ENCODE peak calls at places on chromosomes 5 and 9, in six cellular contexts. F, T, M, I, N and L are unnamed samples. For H3K27me3, the result is how much of the 10 kb centered on the place peaks cover.

GRCh38 chr9:19976226-19976625 is 187.4 kb upstream of the SLC24A2 start:
- DNase-seq in T (no peak), I (no peak), M (no peak), N (no peak), F (no peak), L (no peak)

GRCh38 chr5:170486366-170486765 is 17.5 kb upstream of the KCNIP1 start:
- DNase-seq in M (no peak), N (no peak), F (no peak), I (no peak), T (no peak), L (no peak)

GRCh38 chr5:64149268-64149667 is 16.4 kb upstream of the RNF180 start:
- DNase-seq in F (no peak), T (no peak), I (no peak), M (no peak), N (no peak), L (no peak)

GRCh38 chr9:135073081-135073740 is 14.3 kb upstream of the OLFM1 start:
- DNase-seq in F (no peak), N (no peak), M (no peak), T (no peak), I (no peak), L (no peak)

GRCh38 chr9:2313512-2313911 is 298.4 kb downstream of the SMARCA2 start:
- DNase-seq in N (no peak), T (no peak), I (no peak), M (no peak), F (no peak), L (no peak)

GRCh38 chr5:176391999-176392398 is 3.4 kb downstream of the HIGD2A start:
- DNase-seq in N (no peak), M (no peak), T (no peak), F (no peak), I (no peak), L (no peak)

GRCh38 chr9:98255064-98255577 is 328 bp downstream of the TBC1D2 start:
- DNase-seq in M (peak), F (peak), T (peak), I (peak), N (no peak), L (no peak)

GRCh38 chr5:54492196-54492595 is 25.4 kb upstream of the SNX18 start:
- DNase-seq in I (no peak), M (no peak), F (no peak), T (no peak), N (no peak), L (no peak)

GRCh38 chr5:57338849-57339340 is 143.7 kb downstream of the ACTBL2 start:
- DNase-seq in F (no peak), T (no peak), N (no peak), M (no peak), I (no peak), L (no peak)
- TF ChIP-seq POLR2A in F (no peak), T (no peak), N (no peak), M (no peak), I (no peak), L (no peak)

GRCh38 chr5:93601433-93602175 is 18.6 kb downstream of the NR2F1 start:
- DNase-seq in I (no peak), T (no peak), M (no peak), F (peak), N (no peak), L (no peak)
- H3K27me3 ChIP-seq in I (half or more), T (under half), M (under half), F (under half), N (under half), L (half or more)

GRCh38 chr9:110126986-110127864 is 80.7 kb downstream of the C9orf152 start:
- DNase-seq in F (peak), I (no peak), N (peak), T (peak), M (peak), L (peak)
- TF ChIP-seq POLR2A in F (no peak), I (no peak), N (no peak), T (no peak), M (no peak), L (no peak)

GRCh38 chr5:128637031-128637430 is 99.0 kb upstream of the FBN2 start:
- DNase-seq in T (no peak), F (peak), I (no peak), M (no peak), N (no peak), L (no peak)
- H3K27me3 ChIP-seq in T (under half), F (under half), I (under half), M (under half), N (under half), L (under half)

DNA sequence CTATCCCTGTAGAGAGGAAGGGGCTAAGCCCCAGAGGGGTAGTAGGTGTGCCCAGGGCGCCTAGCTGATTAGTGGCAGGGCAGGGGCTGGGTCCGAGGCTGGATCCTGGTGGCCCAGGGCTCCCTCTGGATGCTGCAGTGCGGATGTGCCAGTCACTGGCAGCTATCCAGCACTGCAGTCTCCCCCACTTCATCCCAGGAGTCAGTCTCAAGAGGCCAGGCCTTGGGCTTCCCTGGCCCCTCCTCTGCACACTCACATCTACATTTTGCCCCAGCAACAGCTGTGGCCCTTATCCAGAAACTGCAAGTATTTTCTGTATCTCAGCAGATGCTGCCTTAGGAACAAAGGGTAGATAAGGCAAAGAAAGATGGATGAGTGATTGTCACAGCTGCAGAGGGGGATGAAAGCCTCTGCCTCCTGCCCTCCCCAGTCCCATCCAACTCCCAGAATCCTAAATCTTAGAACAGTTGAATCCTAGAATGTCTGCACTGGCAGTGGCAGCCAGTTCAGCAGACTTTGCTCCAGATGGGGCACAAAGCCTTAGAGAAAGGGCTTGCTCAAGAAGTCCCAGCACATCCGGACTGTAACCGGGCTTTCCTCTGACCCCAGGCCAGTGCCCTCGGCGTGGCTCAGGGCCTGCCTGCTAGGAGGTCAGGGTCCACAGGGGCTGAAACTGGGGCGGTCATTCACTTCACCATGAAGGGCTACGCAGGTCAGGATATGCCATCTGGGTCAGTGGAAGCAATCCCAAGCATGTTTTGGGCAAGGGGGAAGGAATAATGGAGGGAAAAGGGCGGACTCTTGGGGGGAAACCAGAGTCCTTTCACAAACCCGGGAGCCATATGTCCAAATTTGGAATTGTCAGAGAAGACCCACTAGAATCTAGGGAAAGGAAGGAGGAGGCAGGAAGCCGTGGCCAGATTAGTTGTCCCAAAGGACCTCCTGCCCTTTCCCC is 1.5 kb downstream of the ANXA6 start:
- DNase-seq in M (peak), T (peak), N (peak), F (peak), I (peak), L (peak)
- TF ChIP-seq POLR2A in M (no peak), T (no peak), N (peak), F (no peak), I (no peak), L (no peak)

GRCh38 chr5:135491552-135492318 is 39.6 kb upstream of the TIFAB start:
- DNase-seq in T (peak), F (no peak), I (no peak), M (no peak), N (no peak), L (no peak)
- H3K27me3 ChIP-seq in T (under half), F (under half), I (under half), M (under half), N (under half), L (half or more)

DNA sequence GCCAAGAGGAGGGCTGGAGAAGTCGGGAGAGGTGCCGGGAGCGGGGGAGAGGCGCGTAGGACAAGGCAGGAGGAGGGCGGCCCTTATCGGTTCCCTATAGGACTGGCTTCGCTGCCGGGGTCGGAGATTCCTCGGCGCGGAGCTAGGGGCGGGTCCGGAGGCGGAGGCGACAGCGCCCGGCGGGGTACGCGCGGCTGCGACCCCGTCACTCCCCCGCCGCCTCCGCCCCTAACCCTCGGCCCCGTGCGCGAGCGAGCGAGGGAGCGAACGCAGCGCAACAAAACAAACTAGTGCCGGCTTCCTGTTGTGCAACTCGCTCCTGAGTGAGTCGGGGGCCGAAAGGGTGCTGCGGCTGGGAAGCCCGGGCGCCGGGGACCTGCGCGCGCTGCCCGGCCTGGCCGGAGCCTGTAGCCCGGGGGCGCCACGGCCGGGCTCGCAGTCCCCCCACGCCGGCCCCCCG is 2.0 kb downstream of the GLIS3 start:
- DNase-seq in M (peak), N (peak), T (peak), I (peak), F (peak), L (peak)
- TF ChIP-seq POLR2A in M (no peak), N (peak), T (peak), I (peak), F (no peak), L (peak)